ENCODE peak calls at places on chromosomes 4 and X, in eight cellular contexts. E, F, L, Y, P, M, X and S are unnamed samples.

GRCh38 chrX:110409925-110410324 is 51.3 kb downstream of the RTL9 start:
- ATAC-seq in Y (no peak), X (no peak), M (no peak), L (no peak), E (peak), F (no peak), P (no peak), S (no peak)

GRCh38 chrX:77003956-77004355 is 443.2 kb upstream of the FGF16 start:
- ATAC-seq in L (no peak), X (no peak), P (no peak), M (no peak), Y (no peak), E (no peak), F (no peak), S (no peak)

GRCh38 chrX:68443155-68443868 is 10.0 kb upstream of the OPHN1 start:
- ATAC-seq in M (peak), E (no peak), L (no peak), X (no peak), P (no peak), F (no peak), Y (no peak), S (no peak)

GRCh38 chr4:140308366-140309123 is 64.9 kb upstream of the SCOC start:
- ATAC-seq in E (no peak), P (no peak), Y (peak), X (peak), M (no peak), L (peak), F (peak), S (no peak)

GRCh38 chrX:124433186-124433585 is 86.8 kb downstream of the SH2D1A start:
- ATAC-seq in F (no peak), X (no peak), L (no peak), P (no peak), Y (no peak), M (no peak), E (no peak), S (no peak)

GRCh38 chr4:154078504-154079350 is 289.8 kb upstream of the SFRP2 start:
- ATAC-seq in P (no peak), Y (no peak), M (no peak), X (no peak), L (no peak), E (no peak), F (no peak), S (no peak)

GRCh38 chr4:94354474-94354896 is 11.8 kb upstream of the HPGDS start:
- ATAC-seq in P (no peak), M (no peak), X (no peak), L (no peak), E (no peak), F (no peak), Y (peak), S (peak)

GRCh38 chr4:10732235-10732975 is 47.8 kb upstream of the CLNK start:
- ATAC-seq in P (no peak), E (no peak), X (no peak), Y (no peak), M (no peak), L (no peak), F (no peak), S (peak)

GRCh38 chr4:25552580-25553271 is 102.9 kb upstream of the SLC34A2 start:
- ATAC-seq in X (peak), F (no peak), L (no peak), M (no peak), P (no peak), E (peak), Y (no peak), S (peak)

GRCh38 chrX:40278340-40279090 is 180.8 kb upstream of the BCOR start:
- ATAC-seq in E (no peak), M (peak), F (no peak), Y (no peak), X (no peak), L (no peak), P (peak), S (no peak)

GRCh38 chrX:71870337-71871098 is 40.1 kb upstream of the NHSL2 start:
- ATAC-seq in P (no peak), L (no peak), X (no peak), F (peak), M (no peak), E (peak), Y (no peak), S (no peak)

GRCh38 chr4:1511441-1512041 is 105.3 kb upstream of the NKX1-1 start:
- ATAC-seq in Y (peak), X (peak), E (no peak), L (peak), F (peak), P (peak), M (peak), S (no peak)

GRCh38 chr4:55503164-55503563 is 43.5 kb downstream of the CLOCK start:
- ATAC-seq in M (no peak), E (peak), L (no peak), F (peak), P (no peak), X (no peak), Y (peak), S (no peak)

GRCh38 chr4:159487284-159487747 is 384.4 kb downstream of the RAPGEF2 start:
- ATAC-seq in E (peak), L (peak), Y (peak), X (peak), M (no peak), F (peak), P (peak), S (peak)